ENCODE peak calls at places on chromosomes 16 and 17, in six cellular contexts. H, T, Q, A, C and I are unnamed samples.

GRCh38 chr16:51682905-51683304 is 531.8 kb upstream of the SALL1 start:
- DNase-seq in A (no peak), H (no peak), C (no peak), Q (no peak), T (no peak), I (no peak)

GRCh38 chr17:35119370-35120185 is at the start of gene RAD51D:
- DNase-seq in C (peak), T (peak), A (peak), H (peak), Q (peak), I (peak)

GRCh38 chr17:752620-753219 is 656 bp upstream of the GEMIN4 start:
- DNase-seq in A (no peak), T (no peak), C (peak), H (no peak), Q (peak), I (peak)

GRCh38 chr17:10316986-10317834 is 55.6 kb downstream of the MYH13 start:
- DNase-seq in H (peak), T (no peak), A (no peak), C (peak), Q (no peak), I (peak)

GRCh38 chr17:57484081-57484666 is 227.9 kb downstream of the MSI2 start:
- DNase-seq in A (no peak), T (no peak), C (no peak), H (no peak), Q (no peak), I (no peak)

GRCh38 chr17:78313735-78314648 is 45.9 kb downstream of the SOCS3 start:
- DNase-seq in A (peak), C (peak), T (peak), H (peak), Q (no peak), I (peak)

GRCh38 chr17:9472094-9472493 is 103.5 kb downstream of the STX8 start:
- DNase-seq in Q (no peak), T (no peak), A (no peak), C (no peak), H (no peak), I (no peak)

GRCh38 chr17:48625502-48626201 is 506 bp downstream of the HOXB9 start:
- DNase-seq in H (no peak), T (no peak), A (peak), C (peak), Q (no peak), I (no peak)

GRCh38 chr17:21573961-21574610 is 118.2 kb upstream of the KCNJ18 start:
- DNase-seq in C (no peak), T (peak), A (no peak), Q (peak), H (no peak), I (peak)

GRCh38 chr16:15607700-15608396 is 35.1 kb downstream of the MARF1 start:
- DNase-seq in A (no peak), Q (peak), H (no peak), T (no peak), C (no peak), I (no peak)

GRCh38 chr17:50421308-50422031 is 4.5 kb upstream of the ACSF2 start:
- DNase-seq in T (no peak), A (no peak), C (no peak), H (no peak), Q (no peak), I (no peak)

GRCh38 chr17:38741853-38742421 is 6.2 kb downstream of the PCGF2 start:
- DNase-seq in H (no peak), Q (no peak), A (no peak), C (peak), T (no peak), I (peak)

GRCh38 chr16:83932955-83933673 is 19.9 kb upstream of the OSGIN1 start:
- DNase-seq in C (no peak), H (no peak), T (no peak), A (no peak), Q (no peak), I (no peak)

GRCh38 chr16:49720225-49720624 is 135.7 kb downstream of the ZNF423 start:
- DNase-seq in H (no peak), T (no peak), A (no peak), Q (no peak), C (no peak), I (no peak)
- TF ChIP-seq CTCF in H (no peak), T (no peak), A (no peak), Q (no peak), C (no peak), I (no peak)

GRCh38 chr17:76179496-76180467 is 38.7 kb upstream of the FOXJ1 start:
- DNase-seq in T (peak), C (no peak), Q (no peak), A (no peak), H (no peak), I (no peak)
- TF ChIP-seq CTCF in T (peak), C (no peak), Q (no peak), A (no peak), H (no peak), I (peak)

DNA sequence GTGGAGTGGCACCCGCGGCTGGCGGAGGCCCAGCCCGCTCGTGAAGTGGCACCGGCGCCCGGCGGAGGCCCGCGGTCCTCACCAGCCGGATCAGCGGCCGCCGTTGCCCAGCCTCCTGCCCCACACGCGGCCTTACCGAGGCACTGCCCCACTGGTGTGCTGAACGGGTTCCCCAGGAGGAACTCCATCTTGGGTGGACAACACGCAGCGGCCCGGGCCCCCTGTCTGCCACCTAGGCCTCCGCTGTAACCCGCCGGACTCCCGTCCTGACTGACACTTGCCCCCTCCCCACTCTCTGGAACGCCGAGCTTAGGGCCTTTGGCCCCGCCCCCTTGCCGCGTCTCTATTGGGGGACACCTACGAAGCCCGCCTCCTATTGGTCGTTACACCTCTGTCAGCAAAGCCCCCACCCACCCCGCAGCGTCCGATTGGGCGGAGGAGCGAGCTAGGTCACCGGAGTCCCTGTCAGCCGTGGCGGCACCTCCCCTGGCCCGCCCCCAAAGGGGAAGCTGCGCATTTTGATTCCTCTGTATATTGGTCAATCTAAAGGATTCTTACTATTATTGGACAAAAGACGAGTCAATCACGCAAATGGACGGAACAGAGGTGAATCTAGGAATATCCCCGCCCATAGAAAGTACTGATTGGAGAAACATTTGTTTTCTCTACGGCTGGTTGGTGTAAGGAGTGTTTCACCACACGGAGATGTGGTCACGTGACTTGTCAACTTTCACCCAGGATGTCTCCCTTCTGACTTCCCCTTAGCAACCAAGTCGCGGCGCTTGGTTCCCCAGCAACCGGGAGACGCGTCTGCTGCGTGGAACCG is at the start of the genes DRC3 and TOM1L2:
- DNase-seq in T (peak), C (peak), Q (peak), H (peak), A (peak), I (peak)
- TF ChIP-seq CTCF in T (no peak), C (no peak), Q (peak), H (no peak), A (no peak), I (no peak)

GRCh38 chr16:23858496-23859062 is 22.8 kb downstream of the PRKCB start:
- DNase-seq in C (no peak), Q (no peak), T (no peak), H (no peak), A (no peak), I (no peak)
- TF ChIP-seq CTCF in C (no peak), Q (no peak), T (no peak), H (no peak), A (no peak), I (no peak)

GRCh38 chr16:3145660-3146059 is 10.8 kb downstream of the ZNF213 start:
- DNase-seq in Q (no peak), C (no peak), T (no peak), A (no peak), H (no peak), I (no peak)
- TF ChIP-seq CTCF in Q (no peak), C (no peak), T (no peak), A (no peak), H (no peak), I (no peak)

GRCh38 chr16:86834451-86835035 is 256.2 kb downstream of the FOXL1 start:
- DNase-seq in C (no peak), A (peak), T (no peak), H (peak), Q (peak), I (no peak)

GRCh38 chr16:86833136-86833535 is 254.8 kb downstream of the FOXL1 start:
- DNase-seq in A (no peak), Q (no peak), T (no peak), H (no peak), C (no peak), I (no peak)

GRCh38 chr16:86831366-86831765 is 253.0 kb downstream of the FOXL1 start:
- DNase-seq in Q (no peak), T (no peak), A (no peak), C (no peak), H (no peak), I (no peak)

GRCh38 chr16:86835981-86836380 is 257.6 kb downstream of the FOXL1 start:
- DNase-seq in H (no peak), Q (no peak), C (no peak), A (no peak), T (no peak), I (no peak)

GRCh38 chr16:86836503-86837125 is 258.3 kb downstream of the FOXL1 start:
- DNase-seq in A (no peak), T (no peak), H (no peak), Q (peak), C (no peak), I (no peak)
- TF ChIP-seq CTCF in A (no peak), T (no peak), H (no peak), Q (peak), C (no peak), I (no peak)

DNA sequence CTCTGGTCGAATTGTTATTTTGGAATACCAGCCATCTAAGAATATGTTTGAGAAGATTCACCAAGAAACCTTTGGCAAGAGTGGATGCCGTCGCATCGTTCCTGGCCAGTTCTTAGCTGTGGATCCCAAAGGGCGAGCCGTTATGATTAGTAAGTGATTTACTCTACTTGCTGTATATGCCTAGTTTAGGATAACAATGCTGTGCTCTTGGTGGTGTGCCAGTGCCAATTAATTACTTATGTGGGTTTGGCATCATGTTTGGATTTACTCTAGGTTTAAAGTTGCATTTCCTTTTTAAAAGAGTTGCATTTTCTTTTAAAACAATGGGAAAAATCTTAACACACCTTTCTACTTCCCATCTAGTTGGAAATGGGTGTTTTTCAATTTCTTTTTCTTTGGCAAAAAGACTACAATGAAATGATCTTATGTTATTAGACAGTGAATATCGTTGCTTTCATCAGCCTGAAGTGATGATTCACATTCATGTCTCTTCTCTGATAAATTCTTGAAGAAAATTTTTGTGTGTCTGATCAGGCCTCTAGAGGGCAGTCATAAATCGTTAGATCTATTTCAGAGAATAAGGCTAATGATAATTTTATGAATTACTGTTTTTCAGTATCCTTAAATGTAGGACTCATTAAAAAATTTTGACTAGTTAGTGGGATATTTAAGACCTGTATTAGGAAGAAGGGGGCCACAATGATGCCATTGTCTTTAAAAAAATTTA is 5.6 kb downstream of the SF3B3 start:
- DNase-seq in Q (no peak), A (peak), T (no peak), H (no peak), C (no peak), I (no peak)
- TF ChIP-seq CTCF in Q (peak), A (no peak), T (peak), H (peak), C (peak), I (peak)

GRCh38 chr17:82812601-82813000 is 27.2 kb downstream of the ZNF750 start:
- DNase-seq in C (no peak), H (no peak), Q (no peak), A (no peak), T (no peak), I (no peak)
- TF ChIP-seq CTCF in C (no peak), H (no peak), Q (no peak), A (no peak), T (no peak), I (no peak)

DNA sequence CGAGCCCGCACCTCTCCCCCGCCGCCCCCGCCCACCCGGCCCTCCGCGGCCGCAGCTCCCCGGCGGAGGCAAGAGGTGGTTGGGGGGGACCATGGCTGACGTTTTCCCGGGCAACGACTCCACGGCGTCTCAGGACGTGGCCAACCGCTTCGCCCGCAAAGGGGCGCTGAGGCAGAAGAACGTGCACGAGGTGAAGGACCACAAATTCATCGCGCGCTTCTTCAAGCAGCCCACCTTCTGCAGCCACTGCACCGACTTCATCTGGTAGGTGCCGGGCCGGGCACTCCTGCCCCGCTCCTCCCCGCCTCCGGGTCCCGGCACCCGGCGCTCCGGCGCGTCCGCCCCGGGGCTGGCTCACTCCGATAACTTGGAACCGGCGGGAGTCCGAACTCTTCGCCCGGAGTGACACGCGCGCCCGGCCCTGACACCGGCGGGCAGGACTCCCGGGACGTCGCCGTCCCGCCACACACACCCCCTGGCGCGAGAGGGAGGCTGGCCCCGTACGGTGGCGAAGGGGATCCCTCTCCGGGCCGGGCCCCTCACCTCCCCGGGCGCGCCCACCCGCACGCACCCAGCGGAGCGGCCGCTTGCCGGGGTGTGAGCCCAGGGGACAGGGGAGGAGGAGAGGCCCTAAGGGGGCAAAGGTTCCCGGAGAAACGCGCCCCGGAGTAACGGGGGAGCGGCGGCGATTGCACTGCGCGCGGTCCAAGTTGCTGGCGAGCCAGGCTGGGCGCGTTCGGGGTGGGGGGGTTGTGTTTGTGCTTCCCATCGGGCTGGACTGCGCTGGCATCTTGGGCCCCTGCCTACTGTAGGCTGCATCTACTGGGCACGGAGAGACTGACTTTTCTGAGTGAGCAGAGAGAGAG is 581 bp downstream of the PRKCA start:
- DNase-seq in C (peak), Q (no peak), T (peak), A (peak), H (peak), I (peak)
- TF ChIP-seq CTCF in C (no peak), Q (peak), T (no peak), A (no peak), H (no peak), I (no peak)